ENCODE peak calls at places on chromosomes 16 and 17, in five cellular contexts. One of them, this sample, is unnamed.

GRCh38 chr16:88375236-88376052 is 7.3 kb upstream of the ZNF469 start:
- DNase-seq in A549: no peak
- DNase-seq in IMR-90: no peak
- DNase-seq in K562: no peak
- DNase-seq in GM12878: no peak
- DNase-seq in this sample: peak; percentile 19

GRCh38 chr16:27284865-27285675 is 16.5 kb upstream of the NSMCE1 start:
- DNase-seq in A549: no peak
- DNase-seq in IMR-90: no peak
- DNase-seq in K562: no peak
- DNase-seq in GM12878: no peak
- DNase-seq in this sample: no peak

GRCh38 chr17:252456-252855 is 71.0 kb upstream of the DOC2B start:
- DNase-seq in A549: no peak
- DNase-seq in IMR-90: no peak
- DNase-seq in K562: no peak
- DNase-seq in GM12878: no peak
- DNase-seq in this sample: no peak

GRCh38 chr17:37160940-37161339 is 212.2 kb downstream of the AATF start:
- DNase-seq in A549: peak; percentile 20
- DNase-seq in IMR-90: peak; percentile 57
- DNase-seq in K562: no peak
- DNase-seq in GM12878: no peak
- DNase-seq in this sample: no peak

GRCh38 chr16:58409316-58409973 is 17.2 kb downstream of the GINS3 start:
- DNase-seq in A549: no peak
- DNase-seq in IMR-90: peak; percentile 7
- DNase-seq in K562: no peak
- DNase-seq in GM12878: no peak
- DNase-seq in this sample: no peak

GRCh38 chr16:89629827-89630610 is 16.6 kb downstream of the DPEP1 start:
- DNase-seq in A549: no peak
- DNase-seq in IMR-90: no peak
- DNase-seq in K562: no peak
- DNase-seq in GM12878: no peak
- DNase-seq in this sample: no peak

GRCh38 chr16:66378739-66379570 is 12.5 kb downstream of the CDH5 start:
- DNase-seq in A549: no peak
- DNase-seq in IMR-90: no peak
- DNase-seq in K562: no peak
- DNase-seq in GM12878: no peak
- DNase-seq in this sample: no peak

GRCh38 chr16:1169285-1170075 is 16.6 kb downstream of the CACNA1H start:
- DNase-seq in A549: no peak
- DNase-seq in IMR-90: no peak
- DNase-seq in K562: no peak
- DNase-seq in GM12878: no peak
- DNase-seq in this sample: no peak

GRCh38 chr17:2057714-2058520 is 3.0 kb downstream of the HIC1 start:
- DNase-seq in A549: no peak
- DNase-seq in IMR-90: peak; percentile 49
- DNase-seq in K562: no peak
- DNase-seq in GM12878: no peak
- DNase-seq in this sample: no peak

GRCh38 chr16:3992297-3993051 is 112.0 kb upstream of the CREBBP start:
- DNase-seq in A549: no peak
- DNase-seq in IMR-90: no peak
- DNase-seq in K562: no peak
- DNase-seq in GM12878: no peak
- DNase-seq in this sample: no peak

GRCh38 chr17:47315451-47316266 is 8.1 kb upstream of the EFCAB13 start:
- DNase-seq in A549: peak; percentile 84
- DNase-seq in IMR-90: peak; percentile 99
- DNase-seq in K562: peak; percentile 80
- DNase-seq in GM12878: peak; percentile 48
- DNase-seq in this sample: peak; percentile 80

GRCh38 chr17:35245196-35245486 is 2.3 kb downstream of the SLFN5 start:
- DNase-seq in A549: peak; percentile 63
- DNase-seq in IMR-90: peak; percentile 97
- DNase-seq in K562: no peak
- DNase-seq in GM12878: no peak
- DNase-seq in this sample: no peak

GRCh38 chr17:35243459-35244204 is 760 bp downstream of the SLFN5 start:
- DNase-seq in A549: peak; percentile 40
- DNase-seq in IMR-90: peak; percentile 69
- DNase-seq in K562: no peak
- DNase-seq in GM12878: no peak
- DNase-seq in this sample: peak; percentile 12

GRCh38 chr17:35242158-35242804 is 591 bp upstream of the SLFN5 start:
- DNase-seq in A549: peak; percentile 94
- DNase-seq in IMR-90: peak; percentile 32
- DNase-seq in K562: no peak
- DNase-seq in GM12878: no peak
- DNase-seq in this sample: peak; percentile 41

GRCh38 chr17:35242805-35243458 is at the start of gene SLFN5:
- DNase-seq in A549: peak; percentile 98
- DNase-seq in IMR-90: peak; percentile 90
- DNase-seq in K562: peak; percentile 50
- DNase-seq in GM12878: peak; percentile 73
- DNase-seq in this sample: peak; percentile 56

GRCh38 chr17:35244345-35245195 is 1.7 kb downstream of the SLFN5 start:
- DNase-seq in A549: peak; percentile 34
- DNase-seq in IMR-90: peak; percentile 81
- DNase-seq in K562: peak; percentile 38
- DNase-seq in GM12878: no peak
- DNase-seq in this sample: peak; percentile 14
- TF ChIP-seq RCOR1 in A549: no peak
- TF ChIP-seq RCOR1 in IMR-90: no peak
- TF ChIP-seq RCOR1 in K562: no peak
- TF ChIP-seq RCOR1 in GM12878: no peak
- TF ChIP-seq RCOR1 in this sample: no peak

DNA sequence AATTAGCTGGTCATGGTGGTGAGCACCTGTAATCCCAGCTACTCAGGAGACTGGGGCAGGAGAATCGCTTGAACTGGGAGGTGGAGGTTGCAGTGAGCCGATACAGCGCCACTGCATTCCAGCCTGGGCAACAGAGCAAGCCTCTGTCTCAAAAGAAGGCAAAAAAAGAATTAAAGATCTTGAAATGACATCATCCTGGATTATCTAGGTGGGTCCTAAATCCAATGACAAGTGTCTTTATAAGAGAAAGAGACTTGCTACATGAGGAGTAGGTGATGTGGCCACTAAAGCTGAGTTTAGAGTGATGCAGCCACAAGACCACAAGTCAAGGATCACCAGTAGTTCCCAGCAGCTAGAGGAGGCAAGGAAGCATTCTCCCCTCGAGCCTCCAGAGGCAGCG is 15.8 kb downstream of the CIITA start:
- DNase-seq in A549: no peak
- DNase-seq in IMR-90: no peak
- DNase-seq in K562: no peak
- DNase-seq in GM12878: no peak
- DNase-seq in this sample: no peak
- TF ChIP-seq RCOR1 in A549: no peak
- TF ChIP-seq RCOR1 in IMR-90: no peak
- TF ChIP-seq RCOR1 in K562: no peak
- TF ChIP-seq RCOR1 in GM12878: no peak
- TF ChIP-seq RCOR1 in this sample: no peak

DNA sequence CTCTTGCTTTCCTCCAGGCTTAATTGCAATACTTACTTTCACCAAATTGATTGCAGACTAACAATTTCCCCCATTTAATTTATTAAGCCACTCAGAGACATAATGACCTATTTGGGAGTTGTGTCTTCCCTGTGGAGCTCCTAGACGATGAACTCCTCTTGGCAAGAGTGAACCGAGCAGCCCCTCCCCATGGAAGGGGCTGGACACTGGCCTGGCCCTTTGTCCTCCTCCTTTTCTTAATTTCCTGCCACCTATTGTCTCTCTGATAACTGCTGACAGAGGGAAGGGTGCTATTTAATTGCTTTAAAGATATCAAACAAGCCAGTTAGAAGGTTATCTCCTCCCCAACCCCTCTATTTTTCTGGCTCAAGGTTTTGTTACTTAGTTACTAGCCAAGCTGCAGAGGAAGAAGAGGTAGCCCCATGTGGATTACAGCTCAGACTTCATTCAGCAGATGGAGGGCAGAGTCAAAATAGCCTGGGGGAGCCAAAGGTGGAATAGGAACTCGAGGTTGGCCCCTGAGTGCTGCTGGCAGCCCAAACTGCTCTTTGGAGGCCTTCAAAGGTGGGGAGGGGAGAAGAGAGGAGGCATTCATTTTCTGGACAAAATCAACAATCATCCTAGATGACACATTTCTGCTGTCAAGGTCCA is 3.7 kb upstream of the SSTR2 start:
- DNase-seq in A549: no peak
- DNase-seq in IMR-90: no peak
- DNase-seq in K562: no peak
- DNase-seq in GM12878: no peak
- DNase-seq in this sample: no peak
- TF ChIP-seq RCOR1 in A549: no peak
- TF ChIP-seq RCOR1 in IMR-90: no peak
- TF ChIP-seq RCOR1 in K562: no peak
- TF ChIP-seq RCOR1 in GM12878: no peak
- TF ChIP-seq RCOR1 in this sample: no peak

GRCh38 chr16:5222770-5223169 is 125.2 kb upstream of the EEF2KMT start:
- DNase-seq in A549: no peak
- DNase-seq in IMR-90: no peak
- DNase-seq in K562: no peak
- DNase-seq in GM12878: no peak
- DNase-seq in this sample: no peak

GRCh38 chr16:5231246-5231759 is 133.7 kb upstream of the EEF2KMT start:
- DNase-seq in A549: no peak
- DNase-seq in IMR-90: no peak
- DNase-seq in K562: no peak
- DNase-seq in GM12878: no peak
- DNase-seq in this sample: no peak

DNA sequence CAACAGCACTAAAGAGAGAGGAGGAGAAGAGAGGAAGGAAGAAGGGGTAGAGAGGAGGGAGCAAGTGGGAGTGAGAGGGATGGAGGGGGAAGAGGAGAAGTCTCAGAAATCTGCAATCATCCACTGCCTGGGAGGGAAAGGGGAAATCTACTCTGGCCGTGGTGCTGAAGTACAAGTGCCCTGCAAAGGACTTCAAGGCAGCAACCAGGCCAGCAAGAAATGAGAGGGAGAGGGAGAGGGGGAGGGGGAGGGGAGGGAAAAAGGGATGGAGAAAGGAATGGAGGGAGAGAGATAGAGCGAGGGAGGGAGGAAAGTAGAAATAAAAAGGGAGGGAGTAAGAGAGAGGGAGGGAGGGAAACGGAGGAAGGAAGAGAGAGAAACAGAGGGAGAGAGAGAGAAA is 130.8 kb upstream of the EEF2KMT start:
- DNase-seq in A549: no peak
- DNase-seq in IMR-90: no peak
- DNase-seq in K562: no peak
- DNase-seq in GM12878: no peak
- DNase-seq in this sample: no peak
- TF ChIP-seq RCOR1 in A549: no peak
- TF ChIP-seq RCOR1 in IMR-90: no peak
- TF ChIP-seq RCOR1 in K562: no peak
- TF ChIP-seq RCOR1 in GM12878: no peak
- TF ChIP-seq RCOR1 in this sample: no peak

GRCh38 chr17:32517982-32518381 is 31.2 kb downstream of the CDK5R1 start:
- DNase-seq in A549: no peak
- DNase-seq in IMR-90: no peak
- DNase-seq in K562: no peak
- DNase-seq in GM12878: no peak
- DNase-seq in this sample: no peak

GRCh38 chr17:32520737-32521399 is 34.1 kb downstream of the CDK5R1 start:
- DNase-seq in A549: no peak
- DNase-seq in IMR-90: no peak
- DNase-seq in K562: no peak
- DNase-seq in GM12878: no peak
- DNase-seq in this sample: no peak

GRCh38 chr17:32519769-32520701 is 33.2 kb downstream of the CDK5R1 start:
- DNase-seq in A549: no peak
- DNase-seq in IMR-90: no peak
- DNase-seq in K562: no peak
- DNase-seq in GM12878: peak; percentile 52
- DNase-seq in this sample: peak; percentile 57

GRCh38 chr17:32516940-32517711 is 30.3 kb downstream of the CDK5R1 start:
- DNase-seq in A549: no peak
- DNase-seq in IMR-90: no peak
- DNase-seq in K562: no peak
- DNase-seq in GM12878: no peak
- DNase-seq in this sample: no peak

GRCh38 chr17:32518856-32519768 is 32.3 kb downstream of the CDK5R1 start:
- DNase-seq in A549: no peak
- DNase-seq in IMR-90: no peak
- DNase-seq in K562: no peak
- DNase-seq in GM12878: no peak
- DNase-seq in this sample: peak; percentile 93
- TF ChIP-seq RCOR1 in A549: no peak
- TF ChIP-seq RCOR1 in IMR-90: no peak
- TF ChIP-seq RCOR1 in K562: no peak
- TF ChIP-seq RCOR1 in GM12878: no peak
- TF ChIP-seq RCOR1 in this sample: no peak

GRCh38 chr16:15946257-15947044 is 3.0 kb upstream of the ABCC1 start:
- DNase-seq in A549: peak; percentile 83
- DNase-seq in IMR-90: peak; percentile 91
- DNase-seq in K562: no peak
- DNase-seq in GM12878: no peak
- DNase-seq in this sample: no peak
- TF ChIP-seq RCOR1 in A549: no peak
- TF ChIP-seq RCOR1 in IMR-90: peak; percentile 37
- TF ChIP-seq RCOR1 in K562: no peak
- TF ChIP-seq RCOR1 in GM12878: no peak
- TF ChIP-seq RCOR1 in this sample: no peak

GRCh38 chr16:24497405-24497804 is 42.0 kb upstream of the RBBP6 start:
- DNase-seq in A549: no peak
- DNase-seq in IMR-90: peak; percentile 8
- DNase-seq in K562: no peak
- DNase-seq in GM12878: no peak
- DNase-seq in this sample: no peak
- TF ChIP-seq RCOR1 in A549: no peak
- TF ChIP-seq RCOR1 in IMR-90: no peak
- TF ChIP-seq RCOR1 in K562: no peak
- TF ChIP-seq RCOR1 in GM12878: no peak
- TF ChIP-seq RCOR1 in this sample: no peak